ENCODE peak calls at places on chromosomes 16 and 17, in four cellular contexts. Z is effector CD8-positive, alpha-beta T cell; U is activated T-cell treated with anti-CD3 and anti-CD28 coated beads for 1 hour; Y is body of pancreas. I is an unnamed sample.
A peak's percentile ranks its signal among the peaks of the same experiment; 100 is the strongest.

GRCh38 chr16:85856054-85856453 is 42.9 kb upstream of the IRF8 start:
- DNase-seq in Z (no peak), U (no peak), Y (no peak), I (no peak)

GRCh38 chr17:50139950-50140885 is 10.3 kb upstream of the SAMD14 start:
- DNase-seq in Z (peak; percentile 71), U (peak; percentile 74), Y (peak; percentile 78), I (peak; percentile 72)

GRCh38 chr16:66508914-66509496 is 40.9 kb downstream of the TK2 start:
- DNase-seq in Z (no peak), U (no peak), Y (no peak), I (no peak)

GRCh38 chr16:53980675-53981074 is 276.7 kb downstream of the FTO start:
- DNase-seq in Z (no peak), U (no peak), Y (no peak), I (no peak)

GRCh38 chr17:7405413-7405881 is 1.6 kb upstream of the TMEM256 start:
- DNase-seq in Z (no peak), U (no peak), Y (no peak), I (no peak)

GRCh38 chr17:79023886-79024771 is at the start of gene C1QTNF1:
- DNase-seq in Z (no peak), U (no peak), Y (peak; percentile 61), I (no peak)

GRCh38 chr17:17467720-17468119 is 9.1 kb upstream of the MED9 start:
- DNase-seq in Z (no peak), U (no peak), Y (peak; percentile 28), I (no peak)

GRCh38 chr17:34275881-34276280 is 5.9 kb downstream of the CCL7 start:
- DNase-seq in Z (no peak), U (no peak), Y (no peak), I (no peak)

GRCh38 chr16:54106078-54106477 is 180.5 kb downstream of the IRX3 start:
- DNase-seq in Z (no peak), U (no peak), Y (no peak), I (no peak)

GRCh38 chr16:54633943-54634362 is 296.7 kb upstream of the IRX5 start:
- DNase-seq in Z (no peak), U (no peak), Y (no peak), I (no peak)

GRCh38 chr16:3027983-3028715 is 4.3 kb downstream of the THOC6 start:
- DNase-seq in Z (peak; percentile 87), U (peak; percentile 85), Y (peak; percentile 95), I (peak; percentile 54)

GRCh38 chr17:2853722-2854580 is 57.7 kb downstream of the RAP1GAP2 start:
- DNase-seq in Z (no peak), U (no peak), Y (peak; percentile 82), I (peak; percentile 11)

GRCh38 chr17:66272699-66273390 is 29.6 kb upstream of the PRKCA start:
- DNase-seq in Z (no peak), U (no peak), Y (no peak), I (no peak)

GRCh38 chr17:54347495-54347894 is 524.8 kb downstream of the KIF2B start:
- DNase-seq in Z (no peak), U (no peak), Y (no peak), I (no peak)

GRCh38 chr16:27776556-27776955 is 226.6 kb downstream of the KATNIP start:
- DNase-seq in Z (no peak), U (no peak), Y (no peak), I (no peak)

GRCh38 chr17:4597975-4598374 is 13.6 kb downstream of the SMTNL2 start:
- DNase-seq in Z (no peak), U (no peak), Y (no peak), I (no peak)

GRCh38 chr17:29034510-29034909 is 8.4 kb upstream of the PIPOX start:
- DNase-seq in Z (no peak), U (no peak), Y (no peak), I (no peak)

GRCh38 chr16:71440669-71441347 is 1.0 kb downstream of the TLE7 start:
- DNase-seq in Z (no peak), U (no peak), Y (no peak), I (no peak)

GRCh38 chr16:55323637-55324490 is at the start of gene IRX6:
- DNase-seq in Z (no peak), U (no peak), Y (peak; percentile 18), I (no peak)

GRCh38 chr17:4591529-4591928 is 7.2 kb downstream of the SMTNL2 start:
- DNase-seq in Z (no peak), U (no peak), Y (no peak), I (no peak)

GRCh38 chr16:85136213-85136704 is 24.0 kb upstream of the CIBAR2 start:
- DNase-seq in Z (no peak), U (no peak), Y (peak; percentile 33), I (no peak)

GRCh38 chr16:89198417-89199240 is 1.7 kb downstream of the SLC22A31 start:
- DNase-seq in Z (no peak), U (no peak), Y (no peak), I (no peak)

GRCh38 chr17:48791128-48792032 is 25.6 kb downstream of the TTLL6 start:
- DNase-seq in Z (peak; percentile 2), U (no peak), Y (peak; percentile 87), I (no peak)

GRCh38 chr17:81044764-81045589 is 10.0 kb downstream of the BAIAP2 start:
- DNase-seq in Z (no peak), U (no peak), Y (peak; percentile 68), I (no peak)

GRCh38 chr17:72529386-72529785 is 408.6 kb downstream of the SOX9 start:
- DNase-seq in Z (no peak), U (no peak), Y (peak; percentile 35), I (no peak)

GRCh38 chr16:27547851-27548250 is 1.9 kb downstream of the GTF3C1 start:
- DNase-seq in Z (no peak), U (no peak), Y (no peak), I (no peak)

GRCh38 chr17:9202572-9202971 is 181.3 kb downstream of the NTN1 start:
- DNase-seq in Z (no peak), U (no peak), Y (no peak), I (no peak)

GRCh38 chr17:58263773-58264172 is 17.0 kb downstream of the MPO start:
- DNase-seq in Z (no peak), U (no peak), Y (peak; percentile 28), I (no peak)

GRCh38 chr17:37650419-37651003 is 7.3 kb upstream of the DDX52 start:
- DNase-seq in Z (no peak), U (no peak), Y (peak; percentile 57), I (no peak)